ENCODE peak calls at places on chromosomes 7 and 10, in five cellular contexts. S, Z, R, J and H are unnamed samples.

GRCh38 chr10:51770719-51771118 is 71.3 kb upstream of the CSTF2T start:
- DNase-seq in S (no peak), Z (no peak), R (peak; percentile 1), J (no peak), H (no peak)

GRCh38 chr10:127942811-127943210 is 35.9 kb downstream of the PTPRE start:
- DNase-seq in S (no peak), Z (no peak), R (no peak), J (no peak), H (no peak)

GRCh38 chr10:115706482-115707076 is 566.4 kb downstream of the GFRA1 start:
- DNase-seq in S (peak; percentile 0), Z (no peak), R (peak; percentile 1), J (no peak), H (peak; percentile 12)

GRCh38 chr10:19819419-19820033 is 3.3 kb downstream of the PLXDC2 start:
- DNase-seq in S (peak; percentile 24), Z (no peak), R (peak; percentile 55), J (no peak), H (no peak)

GRCh38 chr10:1188556-1189135 is 132.5 kb downstream of the WDR37 start:
- DNase-seq in S (no peak), Z (no peak), R (no peak), J (no peak), H (no peak)

GRCh38 chr10:86164216-86164774 is 202.3 kb downstream of the GRID1 start:
- DNase-seq in S (no peak), Z (no peak), R (peak; percentile 6), J (no peak), H (no peak)

GRCh38 chr10:88032566-88032965 is 169.1 kb downstream of the PTEN start:
- DNase-seq in S (no peak), Z (no peak), R (no peak), J (no peak), H (no peak)

GRCh38 chr10:95275726-95276366 is 15.0 kb downstream of the PDLIM1 start:
- DNase-seq in S (no peak), Z (no peak), R (no peak), J (no peak), H (no peak)

GRCh38 chr7:116950889-116951351 is 2.4 kb upstream of the ST7 start:
- DNase-seq in S (peak; percentile 80), Z (no peak), R (no peak), J (no peak), H (no peak)

GRCh38 chr7:77687100-77687746 is 9.0 kb upstream of the RSBN1L start:
- DNase-seq in S (no peak), Z (no peak), R (no peak), J (no peak), H (no peak)

GRCh38 chr10:125027889-125028288 is 86.0 kb downstream of the ZRANB1 start:
- DNase-seq in S (no peak), Z (no peak), R (no peak), J (no peak), H (no peak)

GRCh38 chr7:103425177-103425576 is 20.8 kb downstream of the SLC26A5 start:
- DNase-seq in S (no peak), Z (no peak), R (no peak), J (no peak), H (no peak)

GRCh38 chr7:30656006-30656575 is 26.2 kb downstream of the CRHR2 start:
- DNase-seq in S (no peak), Z (no peak), R (no peak), J (no peak), H (no peak)

GRCh38 chr7:28714452-28715120 is 243.5 kb downstream of the TRIL start:
- DNase-seq in S (no peak), Z (no peak), R (no peak), J (no peak), H (no peak)

GRCh38 chr10:98403812-98404504 is 11.0 kb downstream of the PYROXD2 start:
- DNase-seq in S (no peak), Z (no peak), R (no peak), J (no peak), H (no peak)

GRCh38 chr7:15352807-15353206 is 209.0 kb downstream of the AGMO start:
- DNase-seq in S (peak; percentile 1), Z (no peak), R (no peak), J (no peak), H (no peak)

GRCh38 chr10:132885451-132886210 is 56.7 kb downstream of the CFAP46 start:
- DNase-seq in S (no peak), Z (no peak), R (no peak), J (no peak), H (no peak)

GRCh38 chr10:33365871-33366411 is 31.5 kb upstream of the NRP1 start:
- DNase-seq in S (no peak), Z (no peak), R (no peak), J (no peak), H (peak; percentile 55)

GRCh38 chr7:132980406-132980805 is 101.5 kb downstream of the CHCHD3 start:
- DNase-seq in S (no peak), Z (no peak), R (no peak), J (no peak), H (no peak)

GRCh38 chr10:12432402-12433189 is 83.2 kb downstream of the CAMK1D start:
- DNase-seq in S (no peak), Z (no peak), R (no peak), J (no peak), H (no peak)

GRCh38 chr7:66557214-66558200 is 71.2 kb upstream of the KCTD7 start:
- DNase-seq in S (peak; percentile 74), Z (peak; percentile 27), R (no peak), J (no peak), H (no peak)

GRCh38 chr7:5766321-5766761 is 15.1 kb downstream of the RNF216 start:
- DNase-seq in S (no peak), Z (no peak), R (no peak), J (no peak), H (no peak)

GRCh38 chr10:86254526-86255174 is 111.9 kb downstream of the GRID1 start:
- DNase-seq in S (no peak), Z (no peak), R (no peak), J (no peak), H (peak; percentile 70)

GRCh38 chr7:149267733-149268132 is 5.7 kb downstream of the ZNF783 start:
- DNase-seq in S (no peak), Z (no peak), R (no peak), J (no peak), H (no peak)

GRCh38 chr10:71323407-71323806 is 4.3 kb downstream of the SLC29A3 start:
- DNase-seq in S (peak; percentile 81), Z (no peak), R (peak; percentile 35), J (no peak), H (peak; percentile 32)

GRCh38 chr7:47405921-47406765 is 175.8 kb downstream of the TNS3 start:
- DNase-seq in S (no peak), Z (no peak), R (peak; percentile 63), J (no peak), H (no peak)

GRCh38 chr10:132395704-132396494 is 1.1 kb upstream of the PWWP2B start:
- DNase-seq in S (peak; percentile 51), Z (no peak), R (peak; percentile 62), J (no peak), H (no peak)

DNA sequence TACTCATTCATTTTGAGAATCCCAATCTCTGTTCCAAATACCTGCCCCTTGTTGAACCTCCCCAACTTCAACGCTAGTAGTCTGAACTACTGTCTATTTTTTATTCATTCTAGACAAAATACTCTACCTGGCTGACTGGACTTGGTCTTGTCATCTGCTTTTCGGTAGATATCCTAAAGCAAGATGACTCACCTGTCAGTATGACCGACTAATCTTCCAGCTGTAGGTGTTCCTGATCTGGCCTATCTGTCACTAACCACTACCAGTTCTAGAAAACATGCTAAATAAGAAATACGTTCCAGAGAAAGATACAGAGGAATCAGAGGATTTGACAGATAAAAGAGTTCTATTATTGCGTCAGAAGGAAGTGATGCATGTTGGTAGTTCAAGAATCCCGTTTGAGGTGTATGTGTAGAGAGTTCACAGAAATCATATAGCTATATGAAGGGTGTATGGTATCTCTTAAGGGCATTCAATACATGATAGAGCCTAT is 81.1 kb downstream of the IDE start:
- DNase-seq in S (no peak), Z (no peak), R (no peak), J (no peak), H (no peak)
- H3K9ac ChIP-seq in S (no peak overlapping the region), Z (no peak overlapping the region), R (no peak overlapping the region), J (no peak overlapping the region), H (no peak overlapping the region)

GRCh38 chr7:54880326-54880989 is 121.4 kb upstream of the SEC61G start:
- DNase-seq in S (no peak), Z (no peak), R (peak; percentile 49), J (no peak), H (no peak)

GRCh38 chr7:54885285-54885684 is 126.3 kb upstream of the SEC61G start:
- DNase-seq in S (no peak), Z (no peak), R (no peak), J (no peak), H (no peak)

GRCh38 chr7:54882121-54882520 is 123.1 kb upstream of the SEC61G start:
- DNase-seq in S (no peak), Z (no peak), R (no peak), J (no peak), H (no peak)

GRCh38 chr7:54879776-54880175 is 120.8 kb upstream of the SEC61G start:
- DNase-seq in S (no peak), Z (no peak), R (no peak), J (no peak), H (no peak)

GRCh38 chr7:54882694-54883093 is 123.7 kb upstream of the SEC61G start:
- DNase-seq in S (no peak), Z (no peak), R (no peak), J (no peak), H (no peak)
- TF ChIP-seq SRF in S (no peak), Z (no peak), R (no peak), J (no peak), H (no peak)

GRCh38 chr10:63496561-63496960 is 24.6 kb upstream of the REEP3 start:
- DNase-seq in S (no peak), Z (no peak), R (no peak), J (no peak), H (no peak)

GRCh38 chr10:63489838-63490237 is 24.1 kb upstream of the JMJD1C start:
- DNase-seq in S (no peak), Z (no peak), R (no peak), J (no peak), H (no peak)

GRCh38 chr10:63494951-63495350 is 26.2 kb upstream of the REEP3 start:
- DNase-seq in S (no peak), Z (no peak), R (no peak), J (no peak), H (no peak)

GRCh38 chr10:63491558-63492316 is 26.0 kb upstream of the JMJD1C start:
- DNase-seq in S (no peak), Z (no peak), R (no peak), J (no peak), H (no peak)

DNA sequence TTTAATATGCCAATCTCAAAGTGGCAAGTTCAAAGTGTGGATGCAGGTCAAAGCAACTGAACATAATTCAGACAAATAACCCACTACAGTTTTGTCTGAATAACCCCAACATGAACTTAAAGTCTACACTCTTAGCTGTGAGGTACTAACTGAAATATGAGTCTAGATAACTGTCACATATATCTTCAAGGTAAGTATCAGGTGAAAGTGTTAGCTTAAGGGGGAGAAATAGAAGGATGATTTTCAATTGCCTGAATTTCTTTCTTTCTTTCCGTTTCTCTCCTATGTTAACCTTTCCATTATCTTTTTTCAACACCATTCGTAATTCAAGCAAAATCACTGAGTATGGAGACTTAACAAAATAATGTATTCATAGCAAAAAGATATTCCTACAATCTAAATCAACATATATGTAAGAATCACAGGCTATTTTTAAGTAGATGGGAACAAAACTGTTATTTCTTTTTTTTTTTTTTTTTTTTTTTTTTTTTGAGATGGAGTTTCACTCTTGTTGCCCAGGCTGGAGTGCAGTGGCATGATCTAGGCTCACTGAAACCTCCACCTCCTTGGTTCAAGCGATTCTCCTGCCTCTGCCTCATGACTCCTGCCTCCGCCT is 27.1 kb upstream of the JMJD1C start:
- DNase-seq in S (no peak), Z (no peak), R (no peak), J (no peak), H (no peak)
- H3K9ac ChIP-seq in S (no peak overlapping the region), Z (no peak overlapping the region), R (no peak overlapping the region), J (no peak overlapping the region), H (no peak overlapping the region)

GRCh38 chr10:8950978-8951377 is 896.5 kb downstream of the GATA3 start:
- DNase-seq in S (no peak), Z (no peak), R (no peak), J (no peak), H (no peak)
- TF ChIP-seq SRF in S (no peak), Z (no peak), R (no peak), J (no peak), H (no peak)